ENCODE peak calls at places on chromosome 2, in nine cellular contexts. Y is uterus, E is AG09309, D is cardiac muscle cell, M is fibroblast of mammary gland, W is left ventricle myocardium inferior, K is PC-3, U is thoracic aorta, O is OCI-LY7. T is an unnamed sample.

GRCh38 chr2:16588565-16588964 is 77.1 kb downstream of the CYRIA start:
- DNase-seq in W (no peak), D (no peak), M (no peak), Y (no peak), O (no peak), U (no peak), K (no peak), E (no peak), T (no peak)

GRCh38 chr2:16339198-16339597 is 326.4 kb downstream of the CYRIA start:
- DNase-seq in O (no peak), M (no peak), Y (no peak), U (no peak), W (no peak), E (no peak), D (no peak), K (no peak), T (no peak)

GRCh38 chr2:169585673-169586072 is 1.5 kb downstream of the PPIG start:
- DNase-seq in Y (no peak), U (no peak), M (no peak), K (no peak), E (no peak), D (no peak), W (no peak), O (no peak), T (no peak)

GRCh38 chr2:36246320-36246990 is 109.1 kb upstream of the CRIM1 start:
- DNase-seq in K (no peak), W (no peak), O (no peak), D (no peak), M (no peak), Y (no peak), U (no peak), E (no peak), T (peak; percentile 56)

GRCh38 chr2:217826505-217826904 is 176.3 kb downstream of the TNS1 start:
- DNase-seq in K (no peak), W (peak; percentile 82), M (no peak), D (no peak), U (no peak), O (no peak), Y (no peak), E (no peak), T (no peak)

GRCh38 chr2:231241755-231242507 is 43.5 kb downstream of the ARMC9 start:
- DNase-seq in O (no peak), W (no peak), Y (no peak), E (no peak), K (no peak), D (peak; percentile 23), U (no peak), M (peak; percentile 25), T (no peak)

GRCh38 chr2:33681333-33681732 is 82.2 kb upstream of the FAM98A start:
- DNase-seq in O (no peak), Y (no peak), K (peak; percentile 41), M (peak; percentile 25), W (no peak), D (no peak), E (no peak), U (no peak), T (peak; percentile 32)

GRCh38 chr2:225040862-225041209 is 1.4 kb downstream of the DOCK10 start:
- DNase-seq in Y (no peak), E (no peak), M (peak; percentile 33), W (no peak), D (no peak), U (no peak), K (peak; percentile 13), O (peak; percentile 55), T (peak; percentile 23)

GRCh38 chr2:11500702-11501303 is 33.0 kb upstream of the GREB1 start:
- DNase-seq in Y (no peak), M (no peak), U (no peak), K (no peak), W (no peak), E (peak; percentile 4), O (no peak), D (no peak), T (no peak)

GRCh38 chr2:157596992-157597681 is 31.5 kb downstream of the ACVR1C start:
- DNase-seq in D (peak; percentile 20), U (no peak), Y (no peak), M (peak; percentile 17), W (peak; percentile 19), O (no peak), K (peak; percentile 46), E (no peak), T (peak; percentile 23)

GRCh38 chr2:38192976-38193375 is 117.0 kb upstream of the CYP1B1 start:
- DNase-seq in Y (no peak), U (no peak), M (no peak), O (no peak), K (no peak), D (no peak), W (no peak), E (no peak), T (no peak)

GRCh38 chr2:28277466-28277865 is 115.2 kb upstream of the FOSL2 start:
- DNase-seq in K (no peak), M (no peak), U (no peak), W (no peak), O (no peak), Y (no peak), D (no peak), E (no peak), T (no peak)

GRCh38 chr2:46336560-46336959 is 39.4 kb downstream of the EPAS1 start:
- DNase-seq in D (no peak), O (no peak), M (peak; percentile 87), W (no peak), U (no peak), Y (no peak), K (no peak), E (no peak), T (peak; percentile 51)

GRCh38 chr2:148238561-148238960 is 217.7 kb downstream of the MBD5 start:
- DNase-seq in U (no peak), Y (no peak), O (no peak), D (no peak), K (no peak), W (no peak), E (no peak), M (peak; percentile 51), T (no peak)

GRCh38 chr2:15471606-15472005 is 89.5 kb downstream of the NBAS start:
- DNase-seq in O (no peak), M (no peak), Y (no peak), W (no peak), U (no peak), D (no peak), E (no peak), K (no peak), T (no peak)

GRCh38 chr2:160169401-160169918 is 30.6 kb downstream of the ITGB6 start:
- DNase-seq in D (no peak), M (no peak), U (no peak), W (no peak), O (no peak), K (no peak), Y (no peak), E (no peak), T (no peak)

GRCh38 chr2:174694920-174695319 is 69.4 kb downstream of the CHRNA1 start:
- DNase-seq in U (no peak), M (no peak), D (no peak), K (no peak), O (no peak), E (no peak), W (no peak), Y (no peak), T (no peak)

DNA sequence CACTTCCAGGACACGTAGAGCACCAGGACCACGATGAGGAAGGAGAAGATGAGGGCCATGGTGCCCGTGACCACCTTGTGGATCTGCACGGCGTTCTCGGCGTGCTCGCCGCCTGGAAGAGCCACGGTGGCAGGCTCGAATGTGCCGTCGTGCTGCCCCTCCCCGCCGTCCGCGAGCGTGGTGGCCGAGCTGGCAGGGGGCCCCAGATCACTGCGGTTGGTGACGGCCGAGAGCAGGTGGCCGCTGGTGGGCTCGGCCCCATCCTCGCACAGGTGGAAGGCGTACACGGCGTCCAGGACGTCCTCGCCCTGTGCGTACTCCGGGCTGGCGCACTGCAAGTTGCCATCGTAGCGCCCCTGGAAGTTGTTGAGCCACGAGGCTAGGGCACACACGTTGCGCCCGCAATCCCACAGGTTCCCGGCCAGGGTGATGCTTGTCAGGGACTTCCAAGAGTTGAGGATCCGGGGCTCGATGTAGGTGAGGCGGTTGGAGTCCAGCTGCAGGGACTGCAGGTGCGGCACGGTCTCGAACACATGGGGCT is 2.0 kb downstream of the LRRTM1 start:
- DNase-seq in K (no peak), M (no peak), D (no peak), E (no peak), U (no peak), O (no peak), W (no peak), Y (no peak), T (no peak)
- H3K4me3 ChIP-seq in K (no peak overlapping the region), M (no peak overlapping the region), D (peak overlapping the region; percentile 58), E (no peak overlapping the region), U (no peak overlapping the region), O (no peak overlapping the region), W (peak overlapping the region; percentile 64), Y (no peak overlapping the region), T (no peak overlapping the region)

DNA sequence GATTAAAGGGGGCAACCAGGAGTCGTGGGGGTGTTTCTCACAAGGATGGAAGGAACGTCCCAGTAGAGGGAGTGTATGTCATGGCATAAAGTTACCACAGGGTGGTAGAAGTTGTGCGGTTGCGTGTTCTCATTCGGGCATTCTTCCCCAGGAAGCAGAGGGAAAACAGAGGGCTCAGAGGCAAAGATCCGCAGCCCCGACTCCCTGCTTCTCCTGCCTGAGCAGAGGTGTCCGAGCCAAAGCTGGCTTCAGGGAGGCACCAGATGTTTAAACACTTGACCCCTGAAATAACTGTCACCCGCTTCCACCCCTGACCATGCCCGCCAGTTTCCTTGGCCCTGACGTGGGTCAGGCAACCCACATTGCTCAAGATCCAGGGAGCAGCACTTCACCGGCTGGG is 83.7 kb downstream of the EN1 start:
- DNase-seq in E (no peak), O (no peak), W (no peak), U (no peak), K (peak; percentile 20), D (peak; percentile 60), M (peak; percentile 16), Y (no peak), T (peak; percentile 8)
- TF ChIP-seq CTCF in E (peak; percentile 41), O (peak; percentile 16), W (no peak), U (no peak), K (peak; percentile 43), D (peak; percentile 52), M (peak; percentile 17), Y (no peak), T (peak; percentile 18)

GRCh38 chr2:178482437-178482836 is 2.2 kb downstream of the PLEKHA3 start:
- DNase-seq in D (no peak), Y (no peak), E (no peak), M (peak; percentile 15), U (no peak), W (no peak), K (no peak), O (peak; percentile 32), T (no peak)
- H3K4me3 ChIP-seq in D (no peak overlapping the region), Y (no peak overlapping the region), E (no peak overlapping the region), M (no peak overlapping the region), U (peak overlapping the region; percentile 83), W (peak overlapping the region; percentile 83), K (peak overlapping the region; percentile 98), O (peak overlapping the region; percentile 78), T (no peak overlapping the region)

DNA sequence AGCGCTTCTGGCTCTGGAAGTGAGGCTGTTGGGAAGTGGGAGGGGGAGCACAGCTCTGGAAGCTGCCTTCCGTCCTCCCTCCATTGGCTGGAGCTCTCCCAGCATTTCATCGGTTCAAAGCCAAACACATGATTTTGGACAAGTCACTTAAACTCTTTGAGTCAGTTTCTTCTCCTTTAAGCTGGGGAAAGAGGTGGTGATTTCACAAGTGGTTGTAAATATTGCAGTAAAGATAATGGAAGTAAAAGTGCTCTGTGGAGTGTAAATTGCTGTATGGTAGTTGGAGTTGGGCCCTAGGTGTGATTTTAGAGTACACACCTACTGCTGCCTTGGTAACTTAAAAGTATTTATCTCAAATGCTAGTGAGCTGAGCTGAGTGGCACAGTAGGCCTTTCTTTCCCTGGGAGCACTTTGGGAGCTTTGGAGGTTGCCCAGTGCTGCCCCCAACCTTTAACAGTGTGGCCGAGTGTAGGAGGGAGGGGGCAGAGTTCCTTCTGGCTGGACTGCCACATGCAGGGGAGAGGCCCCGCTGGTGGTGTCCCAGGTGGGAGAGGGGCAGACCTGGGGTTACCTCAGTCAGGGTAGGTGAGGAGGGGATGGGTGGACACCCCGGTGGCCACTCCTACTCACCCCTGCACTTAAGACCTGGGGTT is 54.7 kb downstream of the ASAP2 start:
- DNase-seq in M (peak; percentile 84), W (no peak), U (no peak), Y (peak; percentile 84), D (peak; percentile 91), K (no peak), O (no peak), E (no peak), T (no peak)
- TF ChIP-seq CTCF in M (no peak), W (no peak), U (no peak), Y (no peak), D (peak; percentile 5), K (no peak), O (no peak), E (no peak), T (no peak)